ENCODE peak calls at places on chromosomes 11 and 22, in seven cellular contexts. U, E, V, Q, D, P and O are unnamed samples.
A peak's percentile ranks its signal among the peaks of the same experiment; 100 is the strongest.

GRCh38 chr11:43852057-43852636 is 28.5 kb upstream of the ALKBH3 start:
- DNase-seq in U (peak; percentile 89), E (no peak), V (peak; percentile 70), Q (peak; percentile 59), D (peak; percentile 40), P (peak; percentile 51), O (peak; percentile 86)

GRCh38 chr11:64887757-64888405 is 9.5 kb upstream of the EHD1 start:
- DNase-seq in U (peak; percentile 93), E (peak; percentile 93), V (peak; percentile 87), Q (peak; percentile 49), D (peak; percentile 92), P (no peak), O (peak; percentile 84)

GRCh38 chr11:60087239-60087638 is 1.2 kb upstream of the MS4A2 start:
- DNase-seq in U (no peak), E (no peak), V (no peak), Q (no peak), D (no peak), P (no peak), O (no peak)

GRCh38 chr22:24707477-24707816 is 67.1 kb downstream of the PIWIL3 start:
- DNase-seq in U (peak; percentile 60), E (no peak), V (no peak), Q (no peak), D (peak; percentile 32), P (no peak), O (no peak)

GRCh38 chr11:13016415-13016814 is 7.3 kb downstream of the RASSF10 start:
- DNase-seq in U (no peak), E (no peak), V (no peak), Q (peak; percentile 44), D (peak; percentile 51), P (no peak), O (no peak)

GRCh38 chr22:22233081-22233480 is 11.5 kb upstream of the VPREB1 start:
- DNase-seq in U (no peak), E (no peak), V (no peak), Q (no peak), D (no peak), P (no peak), O (no peak)

GRCh38 chr11:130894322-130895025 is 21.8 kb downstream of the SNX19 start:
- DNase-seq in U (peak; percentile 74), E (no peak), V (peak; percentile 83), Q (peak; percentile 46), D (peak; percentile 73), P (peak; percentile 44), O (peak; percentile 87)

GRCh38 chr22:46108564-46109473 is 41.5 kb upstream of the PPARA start:
- DNase-seq in U (peak; percentile 68), E (no peak), V (peak; percentile 40), Q (peak; percentile 58), D (peak; percentile 57), P (peak; percentile 59), O (no peak)

GRCh38 chr11:134337051-134337450 is 5.3 kb downstream of the GLB1L2 start:
- DNase-seq in U (no peak), E (no peak), V (no peak), Q (no peak), D (no peak), P (no peak), O (no peak)

GRCh38 chr11:95486979-95487378 is 256.0 kb upstream of the SESN3 start:
- DNase-seq in U (no peak), E (no peak), V (no peak), Q (no peak), D (no peak), P (no peak), O (no peak)

GRCh38 chr22:43319661-43320486 is 23.3 kb downstream of the SCUBE1 start:
- DNase-seq in U (peak; percentile 69), E (no peak), V (no peak), Q (no peak), D (no peak), P (peak; percentile 16), O (no peak)

GRCh38 chr11:45704133-45704532 is 38.7 kb upstream of the CHST1 start:
- DNase-seq in U (no peak), E (no peak), V (no peak), Q (no peak), D (no peak), P (no peak), O (no peak)

GRCh38 chr11:27945323-27945722 is 162.6 kb downstream of the KIF18A start:
- DNase-seq in U (peak; percentile 11), E (no peak), V (no peak), Q (no peak), D (no peak), P (no peak), O (no peak)

GRCh38 chr22:30212996-30213441 is 33.5 kb downstream of the LIF start:
- DNase-seq in U (no peak), E (no peak), V (no peak), Q (no peak), D (no peak), P (no peak), O (no peak)

GRCh38 chr11:62909107-62909894 is 11.9 kb downstream of the CHRM1 start:
- DNase-seq in U (peak; percentile 67), E (peak; percentile 90), V (peak; percentile 75), Q (peak; percentile 53), D (peak; percentile 91), P (peak; percentile 37), O (peak; percentile 53)

GRCh38 chr11:59009661-59010060 is 70.4 kb downstream of the GLYATL1 start:
- DNase-seq in U (no peak), E (no peak), V (no peak), Q (no peak), D (no peak), P (no peak), O (no peak)

GRCh38 chr11:71114124-71114851 is 138.1 kb downstream of the SHANK2 start:
- DNase-seq in U (no peak), E (peak; percentile 37), V (no peak), Q (no peak), D (no peak), P (no peak), O (no peak)

DNA sequence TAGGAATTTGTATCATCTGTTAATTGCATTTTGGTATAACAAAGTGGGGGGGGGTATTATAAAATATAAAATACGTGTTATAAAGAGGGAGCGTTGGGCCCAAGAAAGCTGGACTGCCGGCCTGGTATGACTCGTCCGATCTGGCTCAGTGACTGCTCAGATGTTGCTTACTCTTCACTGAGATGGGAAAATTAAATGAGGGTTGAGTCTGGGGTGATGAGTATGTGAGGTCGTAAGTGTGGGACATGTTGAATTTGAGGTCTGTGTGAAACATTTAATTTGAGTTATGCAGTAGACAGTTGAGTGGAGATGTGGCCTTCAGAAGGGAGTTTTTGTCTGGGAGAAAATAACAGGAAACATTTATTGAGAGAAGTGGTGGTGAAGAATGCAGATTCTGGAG is 28.9 kb downstream of the CECR2 start:
- DNase-seq in U (no peak), E (no peak), V (no peak), Q (no peak), D (no peak), P (no peak), O (no peak)
- H3K36me3 ChIP-seq in U (no peaks in the 10 kb centered on the region), E (no peaks in the 10 kb centered on the region), V (no peaks in the 10 kb centered on the region), Q (no peaks in the 10 kb centered on the region), D (no peaks in the 10 kb centered on the region), P (no peaks in the 10 kb centered on the region), O (no peaks in the 10 kb centered on the region)

GRCh38 chr22:40243891-40244290 is 66.2 kb downstream of the TNRC6B start:
- DNase-seq in U (no peak), E (no peak), V (no peak), Q (no peak), D (no peak), P (no peak), O (no peak)
- H3K4me1 ChIP-seq in U (peaks cover 9% of the 10 kb centered on the region), E (peaks cover 10% of the 10 kb centered on the region), V (no peaks in the 10 kb centered on the region), Q (peaks cover 30% of the 10 kb centered on the region), D (no peaks in the 10 kb centered on the region), P (peaks cover 6% of the 10 kb centered on the region), O (peaks cover 6% of the 10 kb centered on the region)

GRCh38 chr22:19855504-19856409 is 1.1 kb upstream of the GNB1L start:
- DNase-seq in U (peak; percentile 86), E (peak; percentile 84), V (peak; percentile 51), Q (peak; percentile 57), D (peak; percentile 57), P (peak; percentile 29), O (peak; percentile 55)

GRCh38 chr22:19857382-19857781 is 2.7 kb upstream of the GNB1L start:
- DNase-seq in U (no peak), E (no peak), V (no peak), Q (no peak), D (no peak), P (no peak), O (no peak)

GRCh38 chr22:19853879-19854777 is 546 bp downstream of the GNB1L start:
- DNase-seq in U (peak; percentile 68), E (peak; percentile 58), V (no peak), Q (no peak), D (peak; percentile 30), P (no peak), O (no peak)

GRCh38 chr22:19853058-19853878 is 1.4 kb downstream of the GNB1L start:
- DNase-seq in U (no peak), E (peak; percentile 61), V (no peak), Q (no peak), D (peak; percentile 16), P (no peak), O (no peak)

DNA sequence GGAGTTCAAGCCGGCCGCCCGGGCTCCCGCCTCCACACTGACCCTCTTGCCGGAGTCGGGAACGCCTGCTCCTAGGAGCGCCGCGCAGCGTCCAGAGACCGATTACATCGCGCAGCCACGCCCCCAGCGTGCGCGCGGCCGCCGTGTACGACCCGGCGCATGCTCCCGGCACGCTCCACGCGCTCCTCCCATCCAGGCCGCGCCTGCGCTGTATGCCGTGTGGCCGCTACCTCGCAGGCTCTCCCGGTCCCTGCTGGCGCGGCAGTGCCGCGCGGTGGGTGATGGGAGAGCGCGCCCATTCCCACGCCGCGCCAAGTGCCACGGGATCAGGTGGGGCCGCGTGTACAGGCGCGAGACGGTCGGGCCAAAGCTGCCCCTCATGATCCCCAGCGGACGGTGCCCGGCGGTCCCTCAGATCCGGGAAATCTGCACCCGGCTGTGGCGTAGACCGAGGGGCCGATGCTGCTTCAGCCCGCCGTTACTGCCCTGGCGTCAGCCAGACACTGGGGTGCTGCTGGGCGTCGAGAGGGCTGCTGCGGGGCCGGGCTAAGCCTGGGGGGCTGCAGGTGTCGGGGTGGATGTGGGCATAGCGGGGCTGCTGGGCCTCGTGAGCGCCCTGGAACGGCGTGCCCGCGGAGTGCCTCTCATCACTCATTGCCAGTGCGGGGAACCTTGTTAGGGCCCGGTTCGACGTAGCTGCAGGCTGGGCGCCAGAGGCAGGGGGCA is at the start of the genes GNB1L and RTL10:
- DNase-seq in U (peak; percentile 99), E (peak; percentile 99), V (peak; percentile 96), Q (peak; percentile 96), D (peak; percentile 97), P (peak; percentile 90), O (peak; percentile 100)
- H3K36me3 ChIP-seq in U (no peaks in the 10 kb centered on the region), E (no peaks in the 10 kb centered on the region), V (peaks cover 6% of the 10 kb centered on the region), Q (peaks cover 2% of the 10 kb centered on the region), D (no peaks in the 10 kb centered on the region), P (peaks cover 2% of the 10 kb centered on the region), O (peaks cover 23% of the 10 kb centered on the region)

DNA sequence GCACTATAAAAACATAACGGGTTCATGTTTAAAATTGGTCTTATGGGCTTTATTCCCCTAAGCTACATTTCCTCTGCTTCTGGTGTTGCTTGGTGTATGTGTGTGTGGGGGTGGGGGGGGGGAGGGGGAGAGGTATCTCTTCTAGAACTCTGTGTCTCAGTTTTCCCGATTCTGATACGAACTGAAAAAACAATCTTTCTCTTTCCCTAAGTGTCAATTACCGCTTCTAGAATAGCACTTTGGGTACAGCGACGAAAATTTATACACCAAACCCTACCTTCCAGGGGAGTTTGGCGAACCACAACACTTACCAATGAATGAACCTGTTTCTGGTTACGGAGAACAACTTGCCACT is 636 bp downstream of the NUP160 start:
- DNase-seq in U (no peak), E (no peak), V (no peak), Q (no peak), D (no peak), P (no peak), O (no peak)
- H3K4me1 ChIP-seq in U (peaks cover 51% of the 10 kb centered on the region), E (peaks cover 8% of the 10 kb centered on the region), V (peaks cover 11% of the 10 kb centered on the region), Q (peaks cover 14% of the 10 kb centered on the region), D (peaks cover 6% of the 10 kb centered on the region), P (peaks cover 19% of the 10 kb centered on the region), O (peaks cover 12% of the 10 kb centered on the region)